ENCODE peak calls at places on chromosomes 12 and 14, in four cellular contexts. W is GM13976, V is HL-60, J is upper lobe of right lung. G is an unnamed sample.
A peak's percentile ranks its signal among the peaks of the same experiment; 100 is the strongest.

GRCh38 chr12:3030821-3031415 is 46.3 kb upstream of the TSPAN9 start:
- DNase-seq in W (no peak), V (no peak), J (no peak), G (no peak)

GRCh38 chr14:99563749-99564129 is 40.3 kb downstream of the CCDC85C start:
- DNase-seq in W (no peak), V (no peak), J (no peak), G (no peak)

GRCh38 chr14:50928002-50928635 is 16.2 kb downstream of the PYGL start:
- DNase-seq in W (peak; percentile 38), V (peak; percentile 94), J (no peak), G (no peak)

GRCh38 chr12:28278960-28279359 is 88.7 kb downstream of the CCDC91 start:
- DNase-seq in W (no peak), V (no peak), J (no peak), G (no peak)

GRCh38 chr14:93787465-93788306 is 599 bp downstream of the PRIMA1 start:
- DNase-seq in W (no peak), V (no peak), J (no peak), G (no peak)

GRCh38 chr12:79689041-79689476 is 1.7 kb downstream of the PAWR start:
- DNase-seq in W (no peak), V (no peak), J (no peak), G (no peak)

GRCh38 chr14:37133284-37133913 is 39.0 kb downstream of the SLC25A21 start:
- DNase-seq in W (no peak), V (no peak), J (no peak), G (no peak)

GRCh38 chr14:73591690-73592448 is at the start of gene ACOT4:
- DNase-seq in W (peak; percentile 80), V (no peak), J (peak; percentile 80), G (peak; percentile 66)

GRCh38 chr12:57518920-57519757 is 1.2 kb downstream of the DDIT3 start:
- DNase-seq in W (no peak), V (peak; percentile 51), J (no peak), G (no peak)

GRCh38 chr14:51547260-51547659 is 104.5 kb upstream of the FRMD6 start:
- DNase-seq in W (no peak), V (no peak), J (no peak), G (no peak)

GRCh38 chr14:93686313-93686712 is 102.0 kb downstream of the PRIMA1 start:
- DNase-seq in W (no peak), V (no peak), J (no peak), G (no peak)

GRCh38 chr12:43291516-43291915 is 260.5 kb downstream of the ADAMTS20 start:
- DNase-seq in W (no peak), V (no peak), J (no peak), G (no peak)

GRCh38 chr14:69592923-69593677 is 18.3 kb upstream of the SUSD6 start:
- DNase-seq in W (peak; percentile 40), V (no peak), J (no peak), G (no peak)

GRCh38 chr14:20624495-20625070 is 16.9 kb downstream of the OR6S1 start:
- DNase-seq in W (peak; percentile 55), V (peak; percentile 96), J (peak; percentile 86), G (peak; percentile 88)

GRCh38 chr14:32010561-32011188 is 66.4 kb upstream of the ARHGAP5 start:
- DNase-seq in W (no peak), V (no peak), J (no peak), G (no peak)

GRCh38 chr14:104680056-104680805 is 9.2 kb upstream of the INF2 start:
- DNase-seq in W (no peak), V (no peak), J (peak; percentile 63), G (peak; percentile 48)

GRCh38 chr12:2783936-2784600 is 10.7 kb upstream of the FKBP4 start:
- DNase-seq in W (peak; percentile 69), V (peak; percentile 29), J (peak; percentile 83), G (peak; percentile 81)

GRCh38 chr12:52495385-52495784 is 2.3 kb upstream of the KRT6A start:
- DNase-seq in W (no peak), V (no peak), J (no peak), G (peak; percentile 51)

GRCh38 chr14:78005325-78005724 is 164.8 kb upstream of the NRXN3 start:
- DNase-seq in W (peak; percentile 47), V (peak; percentile 2), J (no peak), G (no peak)

GRCh38 chr14:31777312-31777711 is 216.1 kb downstream of the NUBPL start:
- DNase-seq in W (no peak), V (no peak), J (no peak), G (no peak)

GRCh38 chr12:71461787-71462328 is 22.3 kb downstream of the LGR5 start:
- DNase-seq in W (no peak), V (no peak), J (no peak), G (no peak)

GRCh38 chr12:105523164-105524057 is 192.9 kb downstream of the C12orf75 start:
- DNase-seq in W (no peak), V (no peak), J (peak; percentile 74), G (peak; percentile 62)

GRCh38 chr14:46663382-46663781 is 11.8 kb upstream of the RPL10L start:
- DNase-seq in W (no peak), V (no peak), J (no peak), G (no peak)

GRCh38 chr14:46661728-46662127 is 10.1 kb upstream of the RPL10L start:
- DNase-seq in W (no peak), V (peak; percentile 18), J (no peak), G (no peak)
- TF ChIP-seq CTCF in W (no peak), V (no peak), J (no peak), G (no peak)

DNA sequence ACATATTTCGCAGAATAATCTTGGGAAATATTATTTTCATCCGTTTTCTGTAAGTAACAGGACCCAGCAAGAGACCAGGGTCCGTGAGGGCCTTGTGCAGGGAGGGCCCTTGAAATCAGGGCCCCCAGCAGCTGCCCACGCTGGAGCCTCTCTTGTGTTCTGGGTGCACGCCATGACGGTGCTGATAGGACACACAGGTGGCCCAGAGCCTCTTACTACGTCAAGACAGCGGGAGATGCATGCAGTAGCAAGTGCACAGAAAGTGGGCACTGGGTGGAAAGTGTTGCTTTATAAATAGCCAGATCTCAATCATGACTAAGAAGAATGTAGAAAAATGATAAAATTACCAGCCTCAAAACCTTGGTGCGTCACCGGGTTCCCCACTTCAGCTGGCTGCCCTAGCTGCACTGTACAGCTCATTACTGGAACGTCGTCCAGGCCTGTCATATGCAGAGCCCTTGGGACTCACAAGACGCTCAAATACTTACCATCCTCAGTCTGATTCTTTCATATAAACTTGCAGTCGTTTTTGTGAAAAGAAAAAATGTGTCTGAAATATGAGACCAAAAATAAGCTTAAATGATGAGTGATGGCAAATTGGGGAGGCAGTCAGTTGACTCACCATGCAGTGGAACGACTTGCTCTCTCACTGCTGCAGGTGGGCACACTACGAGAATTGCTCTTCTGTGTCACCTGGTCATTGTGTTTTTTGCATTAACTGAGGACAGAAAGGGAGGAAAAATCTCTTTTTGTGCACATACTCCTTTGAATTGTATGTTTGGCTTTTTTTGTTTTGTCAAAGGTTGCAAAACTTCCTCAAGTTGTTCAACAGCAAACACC is 68.2 kb downstream of the DDX51 start:
- DNase-seq in W (no peak), V (no peak), J (no peak), G (no peak)
- TF ChIP-seq CTCF in W (no peak), V (no peak), J (no peak), G (no peak)

DNA sequence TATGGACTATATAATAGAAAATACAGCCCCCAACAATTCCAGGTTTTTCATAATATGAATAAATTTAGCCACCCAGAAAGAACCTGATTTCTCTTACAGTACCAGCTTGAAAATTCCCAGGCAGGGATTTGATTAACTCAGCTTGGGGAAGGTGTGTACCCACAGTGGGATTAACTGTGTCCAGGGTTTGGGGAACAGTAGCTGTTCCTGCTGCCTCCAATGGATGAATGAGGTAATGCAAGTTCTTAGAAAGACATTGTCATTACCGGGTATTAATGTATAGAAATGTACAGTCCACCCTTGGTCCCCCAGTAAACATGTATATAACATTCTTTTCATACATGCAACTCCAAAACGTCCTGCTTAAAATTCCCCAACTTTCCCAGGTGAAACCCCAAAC is 115.6 kb downstream of the LRIG3 start:
- DNase-seq in W (no peak), V (no peak), J (no peak), G (no peak)
- TF ChIP-seq CTCF in W (peak; percentile 27), V (no peak), J (peak; percentile 28), G (no peak)

DNA sequence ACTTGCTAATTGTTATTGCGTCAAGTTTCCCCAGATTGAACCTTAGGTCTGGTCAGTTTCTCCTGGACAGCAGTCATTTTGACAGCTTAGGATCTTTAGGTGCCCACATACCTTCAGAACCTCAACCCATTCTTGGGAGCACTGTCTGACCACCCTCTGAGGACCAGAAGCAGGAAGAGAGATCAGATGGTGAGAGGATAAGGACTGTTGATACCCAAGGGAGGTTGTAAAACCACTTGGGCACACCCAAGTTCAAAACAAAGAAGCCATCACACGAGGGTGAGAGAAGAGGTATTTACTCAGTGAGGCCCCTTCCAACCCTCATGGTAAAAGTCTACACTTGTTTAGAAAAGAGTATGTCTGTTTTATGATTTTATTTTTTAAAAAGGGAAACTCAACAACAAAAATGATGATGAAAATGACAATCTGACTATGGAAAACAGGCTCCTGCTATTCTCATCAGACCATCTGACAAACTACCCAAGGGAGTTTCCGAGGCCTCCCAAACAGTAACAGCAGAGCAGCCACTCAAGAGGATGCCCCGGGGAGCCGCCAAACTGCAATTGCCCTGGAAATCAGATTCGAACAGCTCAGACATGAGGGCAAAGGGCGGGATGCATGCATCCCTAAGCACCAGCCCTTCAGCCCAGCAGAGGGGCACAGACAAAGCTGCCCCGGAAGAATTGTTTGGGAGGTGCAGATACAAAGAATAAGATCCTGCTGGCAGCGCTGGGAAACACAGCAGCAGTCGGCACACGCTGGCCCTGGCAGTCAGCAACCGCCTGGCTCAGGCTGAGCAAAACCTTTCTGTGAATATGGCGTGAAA is 162.6 kb upstream of the PLEKHG7 start:
- DNase-seq in W (no peak), V (no peak), J (no peak), G (no peak)
- TF ChIP-seq CTCF in W (no peak), V (no peak), J (no peak), G (no peak)

GRCh38 chr14:103544627-103545218 is 15.7 kb downstream of the TRMT61A start:
- DNase-seq in W (no peak), V (no peak), J (no peak), G (no peak)
- TF ChIP-seq CTCF in W (no peak), V (no peak), J (no peak), G (no peak)

GRCh38 chr12:130064999-130065398 is 97.3 kb upstream of the FZD10 start:
- DNase-seq in W (no peak), V (no peak), J (peak; percentile 21), G (no peak)
- TF ChIP-seq CTCF in W (no peak), V (no peak), J (no peak), G (no peak)

G was measured in lower lobe of right lung.